ENCODE peak calls at places on chromosomes 2 and 18, in five cellular contexts. One of them, this sample, is unnamed.

GRCh38 chr2:177169810-177170514 is 42.6 kb upstream of the HNRNPA3 start:
- DNase-seq in GM23248: no peak
- DNase-seq in transverse colon: no peak
- DNase-seq in fibroblast of villous mesenchyme: no peak
- DNase-seq in GM12865: peak
- DNase-seq in this sample: peak

GRCh38 chr2:118902279-118903028 is 39.5 kb upstream of the MARCO start:
- DNase-seq in GM23248: no peak
- DNase-seq in transverse colon: no peak
- DNase-seq in fibroblast of villous mesenchyme: no peak
- DNase-seq in GM12865: no peak
- DNase-seq in this sample: no peak

GRCh38 chr2:142112648-142113278 is 18.1 kb downstream of the LRP1B start:
- DNase-seq in GM23248: peak
- DNase-seq in transverse colon: no peak
- DNase-seq in fibroblast of villous mesenchyme: peak
- DNase-seq in GM12865: no peak
- DNase-seq in this sample: peak

GRCh38 chr18:32183503-32183902 is 6.3 kb upstream of the MEP1B start:
- DNase-seq in GM23248: no peak
- DNase-seq in transverse colon: no peak
- DNase-seq in fibroblast of villous mesenchyme: no peak
- DNase-seq in GM12865: no peak
- DNase-seq in this sample: no peak

GRCh38 chr2:147739531-147739930 is 105.3 kb upstream of the ACVR2A start:
- DNase-seq in GM23248: peak
- DNase-seq in transverse colon: no peak
- DNase-seq in fibroblast of villous mesenchyme: no peak
- DNase-seq in GM12865: no peak
- DNase-seq in this sample: no peak

GRCh38 chr2:42876280-42876840 is 84.0 kb upstream of the HAAO start:
- DNase-seq in GM23248: no peak
- DNase-seq in transverse colon: no peak
- DNase-seq in fibroblast of villous mesenchyme: peak
- DNase-seq in GM12865: no peak
- DNase-seq in this sample: no peak

GRCh38 chr2:23377772-23378171 is 7.2 kb upstream of the KLHL29 start:
- DNase-seq in GM23248: peak
- DNase-seq in transverse colon: no peak
- DNase-seq in fibroblast of villous mesenchyme: no peak
- DNase-seq in GM12865: no peak
- DNase-seq in this sample: no peak

GRCh38 chr18:7725897-7726296 is 158.8 kb downstream of the PTPRM start:
- DNase-seq in GM23248: no peak
- DNase-seq in transverse colon: no peak
- DNase-seq in fibroblast of villous mesenchyme: no peak
- DNase-seq in GM12865: no peak
- DNase-seq in this sample: no peak

GRCh38 chr18:60232541-60232940 is 140.0 kb downstream of the MC4R start:
- DNase-seq in GM23248: peak
- DNase-seq in transverse colon: no peak
- DNase-seq in fibroblast of villous mesenchyme: peak
- DNase-seq in GM12865: no peak
- DNase-seq in this sample: no peak

GRCh38 chr2:8631465-8632005 is 50.3 kb upstream of the ID2 start:
- DNase-seq in GM23248: no peak
- DNase-seq in transverse colon: no peak
- DNase-seq in fibroblast of villous mesenchyme: no peak
- DNase-seq in GM12865: peak
- DNase-seq in this sample: no peak
- H3K4me3 ChIP-seq in GM23248: no peak
- H3K4me3 ChIP-seq in transverse colon: no peak
- H3K4me3 ChIP-seq in fibroblast of villous mesenchyme: no peak
- H3K4me3 ChIP-seq in GM12865: no peak
- H3K4me3 ChIP-seq in this sample: no peak

GRCh38 chr2:218984239-218985020 is 554 bp downstream of the FEV start:
- DNase-seq in GM23248: peak
- DNase-seq in transverse colon: no peak
- DNase-seq in fibroblast of villous mesenchyme: no peak
- DNase-seq in GM12865: no peak
- DNase-seq in this sample: no peak

GRCh38 chr2:218986148-218986761 is 1.3 kb upstream of the FEV start:
- DNase-seq in GM23248: no peak
- DNase-seq in transverse colon: no peak
- DNase-seq in fibroblast of villous mesenchyme: no peak
- DNase-seq in GM12865: no peak
- DNase-seq in this sample: no peak

GRCh38 chr2:218983971-218984238 is 1.1 kb downstream of the FEV start:
- DNase-seq in GM23248: no peak
- DNase-seq in transverse colon: no peak
- DNase-seq in fibroblast of villous mesenchyme: no peak
- DNase-seq in GM12865: no peak
- DNase-seq in this sample: no peak

GRCh38 chr2:218985021-218985324 is at the start of gene FEV:
- DNase-seq in GM23248: no peak
- DNase-seq in transverse colon: no peak
- DNase-seq in fibroblast of villous mesenchyme: no peak
- DNase-seq in GM12865: no peak
- DNase-seq in this sample: no peak

GRCh38 chr2:218985325-218986091 is 524 bp upstream of the FEV start:
- DNase-seq in GM23248: no peak
- DNase-seq in transverse colon: no peak
- DNase-seq in fibroblast of villous mesenchyme: no peak
- DNase-seq in GM12865: no peak
- DNase-seq in this sample: no peak
- H3K4me3 ChIP-seq in GM23248: no peak
- H3K4me3 ChIP-seq in transverse colon: no peak
- H3K4me3 ChIP-seq in fibroblast of villous mesenchyme: no peak
- H3K4me3 ChIP-seq in GM12865: no peak
- H3K4me3 ChIP-seq in this sample: no peak

DNA sequence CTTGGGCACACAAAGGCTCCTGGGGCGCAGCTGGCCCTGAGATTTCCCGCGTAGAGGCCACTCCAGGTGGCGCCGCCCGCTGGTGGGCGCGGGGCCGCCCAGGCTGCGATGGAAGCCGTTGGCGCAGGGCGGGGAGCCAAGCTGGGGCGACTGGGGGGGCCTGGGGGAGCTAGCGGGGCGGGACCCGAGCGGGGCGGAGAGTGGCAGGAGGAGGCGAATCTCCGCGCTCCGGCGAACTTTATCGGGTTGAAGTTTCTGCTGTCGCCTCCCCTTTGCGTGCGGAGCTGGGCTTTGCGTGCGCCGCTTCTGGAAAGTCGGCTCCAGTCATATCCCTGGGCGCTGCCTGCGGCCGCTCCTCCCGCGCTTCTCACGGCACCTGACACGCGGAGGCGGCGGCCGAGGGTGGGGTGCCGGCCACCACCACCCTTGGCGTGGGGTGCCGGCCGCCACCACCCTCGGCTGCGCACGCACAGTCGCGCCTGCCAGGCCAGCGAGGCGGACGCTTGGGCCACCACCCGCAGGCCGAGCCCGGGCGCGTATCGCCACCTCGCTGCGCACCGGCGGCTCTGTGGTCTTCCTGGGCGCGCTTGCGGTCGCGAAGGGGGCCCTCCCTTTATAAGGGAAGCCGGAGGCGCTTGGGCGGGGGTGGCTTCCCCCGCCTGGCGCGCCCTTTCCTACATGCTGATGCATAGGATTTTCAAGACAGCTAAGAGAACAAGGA is 919 bp upstream of the CYP1B1 start:
- DNase-seq in GM23248: peak
- DNase-seq in transverse colon: peak
- DNase-seq in fibroblast of villous mesenchyme: peak
- DNase-seq in GM12865: peak
- DNase-seq in this sample: peak
- H3K4me3 ChIP-seq in GM23248: peak
- H3K4me3 ChIP-seq in transverse colon: peak
- H3K4me3 ChIP-seq in fibroblast of villous mesenchyme: peak
- H3K4me3 ChIP-seq in GM12865: peak
- H3K4me3 ChIP-seq in this sample: peak

DNA sequence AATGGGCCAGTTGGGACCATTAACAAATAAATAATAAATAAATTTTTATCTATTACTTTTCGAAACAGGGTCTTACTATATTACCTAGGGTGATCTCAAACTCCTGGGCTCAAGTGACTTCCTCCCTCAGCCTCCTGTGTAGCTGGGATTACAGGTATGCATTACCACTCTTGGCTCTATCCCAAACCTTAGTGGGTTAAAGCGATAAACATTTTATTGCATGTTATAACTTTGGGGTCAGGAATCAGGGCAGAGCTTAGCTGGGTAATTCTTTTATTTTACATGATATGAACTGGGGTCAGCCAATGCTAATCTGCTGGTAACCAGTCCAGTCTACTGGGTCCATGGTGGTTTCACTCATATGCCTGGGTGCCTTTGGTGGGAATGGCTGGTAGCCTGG is 127.8 kb downstream of the MYO3B start:
- DNase-seq in GM23248: no peak
- DNase-seq in transverse colon: no peak
- DNase-seq in fibroblast of villous mesenchyme: no peak
- DNase-seq in GM12865: no peak
- DNase-seq in this sample: no peak
- H3K4me3 ChIP-seq in GM23248: no peak
- H3K4me3 ChIP-seq in transverse colon: no peak
- H3K4me3 ChIP-seq in fibroblast of villous mesenchyme: no peak
- H3K4me3 ChIP-seq in GM12865: no peak
- H3K4me3 ChIP-seq in this sample: no peak

DNA sequence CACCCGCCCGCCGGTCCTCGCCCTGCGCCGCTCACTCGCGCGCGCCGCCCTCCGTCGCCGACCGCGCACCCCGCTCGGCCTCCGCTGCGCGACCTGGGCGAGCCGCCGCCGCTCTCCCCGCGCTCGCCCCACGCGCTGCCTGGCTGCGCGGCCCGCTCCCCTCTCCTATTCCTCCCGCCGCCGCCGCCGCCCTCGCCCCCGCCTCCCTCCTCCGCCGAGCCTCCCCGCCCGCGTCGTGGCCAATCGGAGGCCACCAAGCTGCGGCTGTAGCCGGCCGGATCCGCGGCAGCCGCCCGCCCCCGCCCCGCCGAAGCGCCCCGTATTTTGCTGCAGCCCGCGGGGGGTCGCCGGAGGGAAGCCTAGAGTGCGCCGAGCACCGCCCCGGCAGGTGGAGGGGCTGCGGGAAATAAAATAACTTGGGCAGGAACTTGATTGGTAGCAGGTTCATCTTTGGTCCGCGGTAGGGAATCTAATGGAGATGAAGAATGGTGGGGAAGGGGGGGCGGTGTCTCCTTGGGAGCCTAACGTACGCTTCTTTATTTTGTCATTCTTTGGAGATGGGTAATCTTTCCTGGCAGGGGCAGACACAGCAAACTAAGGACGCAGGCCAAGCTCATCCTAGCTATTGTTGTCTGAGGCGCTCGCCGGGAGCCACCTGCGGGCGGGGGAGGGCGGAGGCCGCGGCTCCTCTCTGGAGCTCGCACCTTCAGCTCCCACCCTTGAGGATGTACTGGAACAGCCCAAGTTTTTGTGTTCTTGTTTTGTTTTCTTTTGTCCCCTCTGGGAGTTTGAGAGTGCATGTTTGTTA is 1.1 kb upstream of the CDH2 start:
- DNase-seq in GM23248: peak
- DNase-seq in transverse colon: no peak
- DNase-seq in fibroblast of villous mesenchyme: peak
- DNase-seq in GM12865: no peak
- DNase-seq in this sample: no peak
- H3K4me3 ChIP-seq in GM23248: peak
- H3K4me3 ChIP-seq in transverse colon: peak
- H3K4me3 ChIP-seq in fibroblast of villous mesenchyme: peak
- H3K4me3 ChIP-seq in GM12865: no peak
- H3K4me3 ChIP-seq in this sample: no peak

GRCh38 chr2:222926915-222927314 is 66.1 kb downstream of the ACSL3 start:
- DNase-seq in GM23248: no peak
- DNase-seq in transverse colon: no peak
- DNase-seq in fibroblast of villous mesenchyme: no peak
- DNase-seq in GM12865: no peak
- DNase-seq in this sample: no peak

GRCh38 chr2:222930862-222931261 is 70.0 kb downstream of the ACSL3 start:
- DNase-seq in GM23248: no peak
- DNase-seq in transverse colon: no peak
- DNase-seq in fibroblast of villous mesenchyme: peak
- DNase-seq in GM12865: no peak
- DNase-seq in this sample: no peak

GRCh38 chr2:222928335-222928734 is 67.5 kb downstream of the ACSL3 start:
- DNase-seq in GM23248: no peak
- DNase-seq in transverse colon: no peak
- DNase-seq in fibroblast of villous mesenchyme: no peak
- DNase-seq in GM12865: no peak
- DNase-seq in this sample: no peak

GRCh38 chr2:222931659-222932058 is 70.8 kb downstream of the ACSL3 start:
- DNase-seq in GM23248: no peak
- DNase-seq in transverse colon: no peak
- DNase-seq in fibroblast of villous mesenchyme: no peak
- DNase-seq in GM12865: no peak
- DNase-seq in this sample: no peak

GRCh38 chr2:222927600-222927999 is 66.8 kb downstream of the ACSL3 start:
- DNase-seq in GM23248: no peak
- DNase-seq in transverse colon: no peak
- DNase-seq in fibroblast of villous mesenchyme: no peak
- DNase-seq in GM12865: no peak
- DNase-seq in this sample: no peak
- H3K4me3 ChIP-seq in GM23248: no peak
- H3K4me3 ChIP-seq in transverse colon: no peak
- H3K4me3 ChIP-seq in fibroblast of villous mesenchyme: no peak
- H3K4me3 ChIP-seq in GM12865: no peak
- H3K4me3 ChIP-seq in this sample: no peak